ENCODE peak calls at places on chromosomes 7 and 10, in five cellular contexts. C, J, F, W and G are unnamed samples.

GRCh38 chr10:26911811-26912461 is 51.2 kb upstream of the ABI1 start:
- DNase-seq in W (no peak), C (no peak), J (no peak), F (no peak), G (no peak)

GRCh38 chr7:112144284-112145059 is 61.7 kb downstream of the DOCK4 start:
- DNase-seq in J (no peak), C (no peak), W (no peak), F (no peak), G (no peak)

GRCh38 chr7:81908220-81908619 is 138.4 kb upstream of the HGF start:
- DNase-seq in F (no peak), W (no peak), C (no peak), J (no peak), G (no peak)

GRCh38 chr10:121926669-121927360 is 1.0 kb downstream of the ATE1 start:
- DNase-seq in C (no peak), W (no peak), F (no peak), J (no peak), G (peak)

GRCh38 chr7:112211348-112211907 is 4.9 kb downstream of the ZNF277 start:
- DNase-seq in F (no peak), J (peak), W (no peak), C (no peak), G (no peak)

GRCh38 chr10:91156196-91156595 is 64.3 kb upstream of the PCGF5 start:
- DNase-seq in F (no peak), J (no peak), W (no peak), C (no peak), G (no peak)

GRCh38 chr10:86337121-86337601 is 29.4 kb downstream of the GRID1 start:
- DNase-seq in W (no peak), C (no peak), J (no peak), F (no peak), G (no peak)

GRCh38 chr7:64874114-64874513 is 29.0 kb upstream of the ZNF273 start:
- DNase-seq in W (no peak), C (no peak), F (no peak), J (no peak), G (no peak)

GRCh38 chr10:79048639-79049550 is 19.9 kb upstream of the ZMIZ1 start:
- DNase-seq in C (no peak), J (peak), F (peak), W (no peak), G (no peak)

GRCh38 chr10:79046326-79046725 is 22.4 kb upstream of the ZMIZ1 start:
- DNase-seq in J (no peak), C (no peak), F (peak), W (no peak), G (no peak)

GRCh38 chr10:79046991-79047874 is 21.5 kb upstream of the ZMIZ1 start:
- DNase-seq in J (peak), W (no peak), F (peak), C (no peak), G (no peak)

GRCh38 chr10:79049931-79050895 is 18.6 kb upstream of the ZMIZ1 start:
- DNase-seq in J (peak), W (no peak), C (no peak), F (peak), G (no peak)

GRCh38 chr10:79047875-79048638 is 20.7 kb upstream of the ZMIZ1 start:
- DNase-seq in J (peak), F (peak), C (no peak), W (no peak), G (no peak)
- TF ChIP-seq POLR2A in J (no peak), F (no peak), C (no peak), W (no peak), G (no peak)

DNA sequence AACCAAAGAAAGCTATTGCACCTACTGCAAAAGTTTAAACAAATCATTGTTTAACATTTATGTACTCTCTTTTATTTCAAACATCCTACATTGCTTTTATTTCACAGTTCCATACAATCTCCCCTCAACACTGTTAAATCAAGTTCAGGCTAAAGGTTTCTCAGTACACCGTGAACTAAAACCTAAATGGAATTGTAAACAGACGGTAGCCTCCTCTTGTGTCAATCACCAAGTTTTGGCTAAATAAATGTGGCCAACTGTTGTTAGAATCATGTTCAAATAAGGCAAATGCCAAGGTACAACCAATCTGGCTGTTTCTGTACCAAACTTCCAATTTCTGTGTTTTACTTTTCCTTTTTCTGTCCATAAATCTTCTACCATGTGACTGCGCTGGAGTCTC is 723.7 kb upstream of the LRRTM3 start:
- DNase-seq in J (no peak), W (no peak), F (no peak), C (no peak), G (no peak)
- TF ChIP-seq POLR2AphosphoS5 in J (no peak), W (no peak), F (no peak), C (no peak), G (no peak)

GRCh38 chr10:102072867-102073527 is 7.8 kb downstream of the HPS6 start:
- DNase-seq in W (peak), J (peak), F (peak), C (peak), G (peak)
- TF ChIP-seq POLR2A in W (no peak), J (no peak), F (no peak), C (no peak), G (no peak)

GRCh38 chr10:28560617-28561016 is 27.7 kb downstream of the WAC start:
- DNase-seq in W (no peak), C (no peak), F (no peak), J (no peak), G (no peak)

GRCh38 chr10:28569506-28570159 is 36.7 kb downstream of the WAC start:
- DNase-seq in C (no peak), J (no peak), W (no peak), F (no peak), G (no peak)

GRCh38 chr10:28561531-28561930 is 28.6 kb downstream of the WAC start:
- DNase-seq in J (no peak), W (no peak), F (no peak), C (no peak), G (no peak)

GRCh38 chr10:28566458-28566857 is 33.5 kb downstream of the WAC start:
- DNase-seq in W (no peak), J (no peak), F (no peak), C (no peak), G (no peak)

GRCh38 chr10:28564905-28565304 is 32.0 kb downstream of the WAC start:
- DNase-seq in C (no peak), F (no peak), J (no peak), W (no peak), G (no peak)
- TF ChIP-seq POLR2AphosphoS5 in C (no peak), F (no peak), J (no peak), W (no peak), G (no peak)

GRCh38 chr7:80643336-80643925 is 5.0 kb downstream of the CD36 start:
- DNase-seq in W (no peak), F (no peak), C (no peak), J (no peak), G (no peak)
- TF ChIP-seq POLR2A in W (no peak), F (no peak), C (no peak), J (no peak), G (no peak)

GRCh38 chr7:76397409-76398183 is 11.9 kb downstream of the SSC4D start:
- DNase-seq in J (peak), C (peak), W (peak), F (peak), G (peak)
- TF ChIP-seq POLR2AphosphoS5 in J (no peak), C (no peak), W (peak), F (no peak), G (no peak)

GRCh38 chr7:41885078-41885477 is 182.2 kb upstream of the INHBA start:
- DNase-seq in W (no peak), F (no peak), J (no peak), C (no peak), G (no peak)
- TF ChIP-seq POLR2A in W (no peak), F (no peak), J (no peak), C (no peak), G (no peak)

GRCh38 chr7:143345428-143345900 is 17.0 kb downstream of the FAM131B start:
- DNase-seq in J (peak), F (no peak), C (peak), W (peak), G (no peak)
- TF ChIP-seq POLR2AphosphoS5 in J (no peak), F (no peak), C (no peak), W (no peak), G (no peak)

GRCh38 chr10:5094265-5095205 is at the start of gene AKR1C3:
- DNase-seq in J (no peak), C (peak), W (no peak), F (no peak), G (no peak)
- TF ChIP-seq POLR2A in J (peak), C (no peak), W (peak), F (no peak), G (no peak)

GRCh38 chr7:139854803-139855497 is 25.9 kb downstream of the TBXAS1 start:
- DNase-seq in C (peak), W (no peak), J (no peak), F (no peak), G (no peak)

GRCh38 chr7:139857791-139858190 is 28.7 kb downstream of the TBXAS1 start:
- DNase-seq in J (no peak), C (no peak), F (no peak), W (no peak), G (no peak)

GRCh38 chr7:139855498-139856270 is 26.6 kb downstream of the TBXAS1 start:
- DNase-seq in F (no peak), J (peak), C (peak), W (peak), G (no peak)

GRCh38 chr7:139861794-139862193 is 32.7 kb downstream of the TBXAS1 start:
- DNase-seq in W (no peak), J (no peak), C (no peak), F (no peak), G (no peak)

DNA sequence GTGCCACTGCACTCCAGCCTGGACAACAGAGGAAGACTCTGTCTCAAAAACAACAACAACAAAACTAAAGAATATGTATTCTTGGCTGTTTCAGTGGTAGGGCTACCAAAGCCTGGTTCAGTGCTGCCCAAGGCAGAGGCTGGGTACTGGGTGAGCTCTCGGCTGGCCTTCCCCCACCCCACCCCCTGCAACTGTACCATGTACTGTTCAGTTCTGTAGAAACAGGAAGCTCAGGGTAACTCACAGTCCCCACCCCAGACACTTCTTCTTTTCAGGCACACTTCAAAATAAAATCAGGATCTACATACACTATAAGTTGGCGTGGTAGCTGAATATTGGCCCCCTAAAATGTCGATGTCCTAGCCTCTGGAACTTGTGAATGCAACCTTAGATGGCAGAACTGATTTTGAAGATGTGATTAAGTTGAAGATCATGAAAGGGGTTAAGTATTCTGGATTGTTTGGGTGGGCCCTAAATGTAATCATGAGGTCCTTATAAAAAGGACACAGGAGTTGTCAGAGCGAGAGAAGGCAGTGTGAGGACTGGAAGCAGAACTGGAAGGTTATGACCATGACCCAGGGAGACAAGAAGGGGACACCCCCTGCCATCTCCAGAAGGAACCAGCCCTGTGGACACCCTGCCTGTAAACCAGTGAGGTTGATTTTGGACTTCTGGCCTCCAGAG is 31.2 kb downstream of the TBXAS1 start:
- DNase-seq in J (peak), W (peak), F (no peak), C (peak), G (no peak)
- TF ChIP-seq POLR2AphosphoS5 in J (no peak), W (no peak), F (no peak), C (no peak), G (no peak)